ENCODE peak calls at places on chromosomes 4 and X, in four cellular contexts. One of them, this sample, is unnamed.
A peak's percentile ranks its signal among the peaks of the same experiment; 100 is the strongest.

GRCh38 chr4:105472871-105473339 is 957 bp downstream of the PPA2 start:
- DNase-seq in heart right ventricle: no peak
- DNase-seq in CD4-positive, alpha-beta T cell: no peak
- DNase-seq in T-helper 2 cell: no peak
- DNase-seq in this sample: no peak

GRCh38 chr4:157713342-157713741 is 459.5 kb downstream of the GASK1B start:
- DNase-seq in heart right ventricle: no peak
- DNase-seq in CD4-positive, alpha-beta T cell: no peak
- DNase-seq in T-helper 2 cell: no peak
- DNase-seq in this sample: no peak

GRCh38 chrX:23819385-23820234 is 36.6 kb downstream of the SAT1 start:
- DNase-seq in heart right ventricle: no peak
- DNase-seq in CD4-positive, alpha-beta T cell: no peak
- DNase-seq in T-helper 2 cell: no peak
- DNase-seq in this sample: peak; percentile 36

GRCh38 chr4:5928241-5928640 is 35.4 kb upstream of the CRMP1 start:
- DNase-seq in heart right ventricle: no peak
- DNase-seq in CD4-positive, alpha-beta T cell: no peak
- DNase-seq in T-helper 2 cell: no peak
- DNase-seq in this sample: no peak

GRCh38 chr4:8836664-8837171 is 34.9 kb downstream of the HMX1 start:
- DNase-seq in heart right ventricle: no peak
- DNase-seq in CD4-positive, alpha-beta T cell: no peak
- DNase-seq in T-helper 2 cell: no peak
- DNase-seq in this sample: peak; percentile 7

GRCh38 chrX:120752431-120753128 is 122.7 kb upstream of the C1GALT1C1 start:
- DNase-seq in heart right ventricle: no peak
- DNase-seq in CD4-positive, alpha-beta T cell: no peak
- DNase-seq in T-helper 2 cell: no peak
- DNase-seq in this sample: no peak

GRCh38 chr4:167622481-167623240 is 388.4 kb upstream of the SPOCK3 start:
- DNase-seq in heart right ventricle: no peak
- DNase-seq in CD4-positive, alpha-beta T cell: no peak
- DNase-seq in T-helper 2 cell: no peak
- DNase-seq in this sample: peak; percentile 79

GRCh38 chrX:100802843-100803242 is 17.3 kb upstream of the CSTF2 start:
- DNase-seq in heart right ventricle: no peak
- DNase-seq in CD4-positive, alpha-beta T cell: no peak
- DNase-seq in T-helper 2 cell: no peak
- DNase-seq in this sample: no peak

GRCh38 chr4:42641155-42641554 is 15.8 kb downstream of the ATP8A1 start:
- DNase-seq in heart right ventricle: no peak
- DNase-seq in CD4-positive, alpha-beta T cell: no peak
- DNase-seq in T-helper 2 cell: no peak
- DNase-seq in this sample: no peak

GRCh38 chr4:2443061-2443730 is 24.4 kb downstream of the CFAP99 start:
- DNase-seq in heart right ventricle: no peak
- DNase-seq in CD4-positive, alpha-beta T cell: no peak
- DNase-seq in T-helper 2 cell: no peak
- DNase-seq in this sample: no peak

GRCh38 chr4:185936650-185937376 is 124.8 kb upstream of the SORBS2 start:
- DNase-seq in heart right ventricle: no peak
- DNase-seq in CD4-positive, alpha-beta T cell: no peak
- DNase-seq in T-helper 2 cell: no peak
- DNase-seq in this sample: no peak

GRCh38 chr4:44845993-44846392 is 119.6 kb upstream of the GNPDA2 start:
- DNase-seq in heart right ventricle: no peak
- DNase-seq in CD4-positive, alpha-beta T cell: no peak
- DNase-seq in T-helper 2 cell: no peak
- DNase-seq in this sample: no peak

GRCh38 chr4:119081943-119082342 is 53.7 kb upstream of the MYOZ2 start:
- DNase-seq in heart right ventricle: peak; percentile 24
- DNase-seq in CD4-positive, alpha-beta T cell: no peak
- DNase-seq in T-helper 2 cell: no peak
- DNase-seq in this sample: no peak

GRCh38 chrX:2313864-2314646 is 186.7 kb downstream of the DHRSX start:
- DNase-seq in heart right ventricle: no peak
- DNase-seq in CD4-positive, alpha-beta T cell: no peak
- DNase-seq in T-helper 2 cell: no peak
- DNase-seq in this sample: no peak

GRCh38 chrX:136065044-136065671 is 79.9 kb downstream of the SLC9A6 start:
- DNase-seq in heart right ventricle: peak; percentile 65
- DNase-seq in CD4-positive, alpha-beta T cell: peak; percentile 33
- DNase-seq in T-helper 2 cell: no peak
- DNase-seq in this sample: no peak

GRCh38 chr4:4427886-4428285 is 41.0 kb downstream of the NSG1 start:
- DNase-seq in heart right ventricle: no peak
- DNase-seq in CD4-positive, alpha-beta T cell: no peak
- DNase-seq in T-helper 2 cell: no peak
- DNase-seq in this sample: no peak

GRCh38 chr4:36651253-36651652 is 369.8 kb downstream of the DTHD1 start:
- DNase-seq in heart right ventricle: no peak
- DNase-seq in CD4-positive, alpha-beta T cell: no peak
- DNase-seq in T-helper 2 cell: no peak
- DNase-seq in this sample: no peak

GRCh38 chrX:29902004-29902403 is 313.4 kb upstream of the MAGEB2 start:
- DNase-seq in heart right ventricle: no peak
- DNase-seq in CD4-positive, alpha-beta T cell: no peak
- DNase-seq in T-helper 2 cell: no peak
- DNase-seq in this sample: no peak

GRCh38 chr4:141486375-141486997 is 149.9 kb upstream of the IL15 start:
- DNase-seq in heart right ventricle: no peak
- DNase-seq in CD4-positive, alpha-beta T cell: no peak
- DNase-seq in T-helper 2 cell: no peak
- DNase-seq in this sample: no peak

GRCh38 chr4:122450847-122451246 is 5.7 kb downstream of the IL2 start:
- DNase-seq in heart right ventricle: no peak
- DNase-seq in CD4-positive, alpha-beta T cell: no peak
- DNase-seq in T-helper 2 cell: no peak
- DNase-seq in this sample: peak; percentile 36

GRCh38 chrX:115408736-115409390 is 119.3 kb downstream of the LUZP4 start:
- DNase-seq in heart right ventricle: no peak
- DNase-seq in CD4-positive, alpha-beta T cell: no peak
- DNase-seq in T-helper 2 cell: no peak
- DNase-seq in this sample: no peak

GRCh38 chr4:15132739-15133138 is 130.5 kb downstream of the CPEB2 start:
- DNase-seq in heart right ventricle: no peak
- DNase-seq in CD4-positive, alpha-beta T cell: no peak
- DNase-seq in T-helper 2 cell: no peak
- DNase-seq in this sample: no peak

GRCh38 chr4:1478766-1479355 is 72.6 kb upstream of the NKX1-1 start:
- DNase-seq in heart right ventricle: no peak
- DNase-seq in CD4-positive, alpha-beta T cell: no peak
- DNase-seq in T-helper 2 cell: no peak
- DNase-seq in this sample: no peak

GRCh38 chr4:63700569-63700968 is 708.7 kb downstream of the TECRL start:
- DNase-seq in heart right ventricle: no peak
- DNase-seq in CD4-positive, alpha-beta T cell: no peak
- DNase-seq in T-helper 2 cell: no peak
- DNase-seq in this sample: no peak

GRCh38 chr4:8342651-8343050 is 73.1 kb downstream of the HTRA3 start:
- DNase-seq in heart right ventricle: no peak
- DNase-seq in CD4-positive, alpha-beta T cell: peak; percentile 11
- DNase-seq in T-helper 2 cell: no peak
- DNase-seq in this sample: no peak

GRCh38 chrX:58025979-58026378 is 115.7 kb upstream of the ZXDA start:
- DNase-seq in heart right ventricle: peak; percentile 8
- DNase-seq in CD4-positive, alpha-beta T cell: no peak
- DNase-seq in T-helper 2 cell: no peak
- DNase-seq in this sample: peak; percentile 38

GRCh38 chr4:1038948-1039492 is 27.6 kb downstream of the FGFRL1 start:
- DNase-seq in heart right ventricle: no peak
- DNase-seq in CD4-positive, alpha-beta T cell: no peak
- DNase-seq in T-helper 2 cell: no peak
- DNase-seq in this sample: no peak

GRCh38 chrX:20641954-20642353 is 375.2 kb upstream of the RPS6KA3 start:
- DNase-seq in heart right ventricle: no peak
- DNase-seq in CD4-positive, alpha-beta T cell: no peak
- DNase-seq in T-helper 2 cell: no peak
- DNase-seq in this sample: no peak

GRCh38 chr4:10023050-10023419 is 1.7 kb upstream of the SLC2A9 start:
- DNase-seq in heart right ventricle: no peak
- DNase-seq in CD4-positive, alpha-beta T cell: no peak
- DNase-seq in T-helper 2 cell: no peak
- DNase-seq in this sample: no peak

GRCh38 chrX:101057095-101057714 is 5.3 kb upstream of the TRMT2B start:
- DNase-seq in heart right ventricle: no peak
- DNase-seq in CD4-positive, alpha-beta T cell: no peak
- DNase-seq in T-helper 2 cell: no peak
- DNase-seq in this sample: no peak

GRCh38 chr4:184887947-184888346 is 62.2 kb upstream of the ACSL1 start:
- DNase-seq in heart right ventricle: no peak
- DNase-seq in CD4-positive, alpha-beta T cell: no peak
- DNase-seq in T-helper 2 cell: no peak
- DNase-seq in this sample: no peak

GRCh38 chrX:124507276-124507675 is 160.9 kb downstream of the SH2D1A start:
- DNase-seq in heart right ventricle: no peak
- DNase-seq in CD4-positive, alpha-beta T cell: no peak
- DNase-seq in T-helper 2 cell: no peak
- DNase-seq in this sample: no peak